ENCODE peak calls at places on chromosomes 12 and 14, in five cellular contexts. W is CD8-positive, alpha-beta T cell; G is T-helper 1 cell; N is tibial nerve; C is colonic mucosa. B is an unnamed sample.

GRCh38 chr14:93543766-93544165 is 113.0 kb downstream of the UNC79 start:
- DNase-seq in W (no peak), G (no peak), N (no peak), C (no peak), B (no peak)

GRCh38 chr14:74804219-74804825 is 41.2 kb downstream of the YLPM1 start:
- DNase-seq in W (no peak), G (no peak), N (no peak), C (no peak), B (no peak)

GRCh38 chr14:23294734-23295561 is 7.7 kb downstream of the PPP1R3E start:
- DNase-seq in W (peak), G (peak), N (no peak), C (peak), B (peak)

GRCh38 chr14:67566908-67567307 is 33.2 kb downstream of the PIGH start:
- DNase-seq in W (no peak), G (no peak), N (no peak), C (no peak), B (no peak)

GRCh38 chr12:109999649-109999971 is 380 bp downstream of the ANKRD13A start:
- DNase-seq in W (no peak), G (no peak), N (no peak), C (no peak), B (no peak)

GRCh38 chr14:51304956-51305355 is 64.9 kb downstream of the TMX1 start:
- DNase-seq in W (no peak), G (no peak), N (no peak), C (no peak), B (no peak)

GRCh38 chr14:96741151-96741977 is 55.8 kb upstream of the VRK1 start:
- DNase-seq in W (peak), G (peak), N (no peak), C (peak), B (no peak)

GRCh38 chr12:24751181-24751580 is 197.7 kb downstream of the BCAT1 start:
- DNase-seq in W (no peak), G (no peak), N (no peak), C (no peak), B (no peak)

GRCh38 chr12:105204916-105205315 is 31.1 kb downstream of the APPL2 start:
- DNase-seq in W (no peak), G (no peak), N (no peak), C (no peak), B (no peak)